ENCODE peak calls at places on chromosomes 2 and 18, in nine cellular contexts. B is endodermal cell; D is HCEC 1CT; L is AG09309; S is IMR-90; F is NCI-H1417; J is fibroblast of the conjunctiva; T is activated naive CD4-positive, alpha-beta T cell treated with anti-CD3 and anti-CD28 coated beads for 36 hours; U is choroid plexus epithelial cell. X is an unnamed sample.

GRCh38 chr2:240956161-240956934 is 42.1 kb upstream of the SNED1 start:
- DNase-seq in B (peak), D (no peak), L (no peak), S (no peak), F (no peak), J (no peak), T (no peak), U (peak), X (no peak)

GRCh38 chr2:170461875-170462274 is 253.3 kb upstream of the SP5 start:
- DNase-seq in B (peak), D (no peak), L (no peak), S (no peak), F (no peak), J (no peak), T (no peak), U (peak), X (no peak)

GRCh38 chr2:11855120-11855760 is 108.8 kb downstream of the LPIN1 start:
- DNase-seq in B (no peak), D (no peak), L (no peak), S (no peak), F (no peak), J (no peak), T (no peak), U (no peak), X (no peak)

GRCh38 chr2:441258-442023 is 153.6 kb upstream of the ALKAL2 start:
- DNase-seq in B (no peak), D (no peak), L (no peak), S (no peak), F (no peak), J (no peak), T (no peak), U (no peak), X (no peak)

GRCh38 chr2:226905718-226906438 is 70.0 kb downstream of the RHBDD1 start:
- DNase-seq in B (no peak), D (no peak), L (no peak), S (no peak), F (no peak), J (no peak), T (no peak), U (no peak), X (no peak)

GRCh38 chr18:61765097-61765496 is 127.7 kb downstream of the RNF152 start:
- DNase-seq in B (no peak), D (no peak), L (peak), S (peak), F (no peak), J (no peak), T (no peak), U (peak), X (peak)

GRCh38 chr18:48902023-48902855 is 48.5 kb downstream of the SMAD7 start:
- DNase-seq in B (peak), D (peak), L (peak), S (peak), F (peak), J (peak), T (no peak), U (peak), X (peak)

GRCh38 chr18:78092901-78093300 is 843.3 kb downstream of the GALR1 start:
- DNase-seq in B (no peak), D (no peak), L (no peak), S (no peak), F (no peak), J (no peak), T (no peak), U (no peak), X (no peak)

GRCh38 chr2:7392076-7392787 is 475.0 kb downstream of the RNF144A start:
- DNase-seq in B (peak), D (no peak), L (no peak), S (no peak), F (no peak), J (no peak), T (no peak), U (peak), X (no peak)

GRCh38 chr2:11377915-11378649 is 33.6 kb upstream of the ROCK2 start:
- DNase-seq in B (no peak), D (peak), L (no peak), S (peak), F (no peak), J (no peak), T (no peak), U (no peak), X (no peak)